ENCODE peak calls at places on chromosomes 12 and 14, in nine cellular contexts. One of them, this sample, is unnamed.

GRCh38 chr14:102020058-102020971 is 55.9 kb downstream of the DYNC1H1 start:
- DNase-seq in CD8-positive, alpha-beta memory T cell: no peak
- DNase-seq in psoas muscle: no peak
- DNase-seq in breast epithelium: no peak
- DNase-seq in gastrocnemius medialis: no peak
- DNase-seq in transverse colon: no peak
- DNase-seq in RWPE1: no peak
- DNase-seq in body of pancreas: no peak
- DNase-seq in lower lobe of right lung: no peak
- DNase-seq in this sample: no peak

GRCh38 chr14:56803816-56804535 is 6.3 kb downstream of the OTX2 start:
- DNase-seq in CD8-positive, alpha-beta memory T cell: no peak
- DNase-seq in psoas muscle: no peak
- DNase-seq in breast epithelium: no peak
- DNase-seq in gastrocnemius medialis: no peak
- DNase-seq in transverse colon: no peak
- DNase-seq in RWPE1: no peak
- DNase-seq in body of pancreas: no peak
- DNase-seq in lower lobe of right lung: no peak
- DNase-seq in this sample: no peak

GRCh38 chr12:27940756-27941402 is 31.7 kb downstream of the PTHLH start:
- DNase-seq in CD8-positive, alpha-beta memory T cell: peak
- DNase-seq in psoas muscle: peak
- DNase-seq in breast epithelium: peak
- DNase-seq in gastrocnemius medialis: no peak
- DNase-seq in transverse colon: peak
- DNase-seq in RWPE1: peak
- DNase-seq in body of pancreas: peak
- DNase-seq in lower lobe of right lung: peak
- DNase-seq in this sample: no peak

GRCh38 chr12:8057839-8058238 is 8.3 kb downstream of the C3AR1 start:
- DNase-seq in CD8-positive, alpha-beta memory T cell: no peak
- DNase-seq in psoas muscle: no peak
- DNase-seq in breast epithelium: no peak
- DNase-seq in gastrocnemius medialis: no peak
- DNase-seq in transverse colon: no peak
- DNase-seq in RWPE1: no peak
- DNase-seq in body of pancreas: no peak
- DNase-seq in lower lobe of right lung: no peak
- DNase-seq in this sample: no peak

GRCh38 chr12:8065991-8066594 is at the start of gene C3AR1:
- DNase-seq in CD8-positive, alpha-beta memory T cell: peak
- DNase-seq in psoas muscle: no peak
- DNase-seq in breast epithelium: no peak
- DNase-seq in gastrocnemius medialis: no peak
- DNase-seq in transverse colon: peak
- DNase-seq in RWPE1: no peak
- DNase-seq in body of pancreas: no peak
- DNase-seq in lower lobe of right lung: no peak
- DNase-seq in this sample: no peak

GRCh38 chr14:25394356-25394755 is 344.4 kb upstream of the STXBP6 start:
- DNase-seq in CD8-positive, alpha-beta memory T cell: no peak
- DNase-seq in psoas muscle: no peak
- DNase-seq in breast epithelium: no peak
- DNase-seq in gastrocnemius medialis: no peak
- DNase-seq in transverse colon: no peak
- DNase-seq in RWPE1: no peak
- DNase-seq in body of pancreas: no peak
- DNase-seq in lower lobe of right lung: no peak
- DNase-seq in this sample: no peak

GRCh38 chr14:35051796-35052195 is 5.7 kb downstream of the FAM177A1 start:
- DNase-seq in CD8-positive, alpha-beta memory T cell: no peak
- DNase-seq in psoas muscle: no peak
- DNase-seq in breast epithelium: no peak
- DNase-seq in gastrocnemius medialis: no peak
- DNase-seq in transverse colon: no peak
- DNase-seq in RWPE1: no peak
- DNase-seq in body of pancreas: no peak
- DNase-seq in lower lobe of right lung: no peak
- DNase-seq in this sample: no peak

GRCh38 chr12:70557583-70558263 is 79.5 kb downstream of the PTPRB start:
- DNase-seq in CD8-positive, alpha-beta memory T cell: no peak
- DNase-seq in psoas muscle: no peak
- DNase-seq in breast epithelium: no peak
- DNase-seq in gastrocnemius medialis: no peak
- DNase-seq in transverse colon: no peak
- DNase-seq in RWPE1: no peak
- DNase-seq in body of pancreas: no peak
- DNase-seq in lower lobe of right lung: no peak
- DNase-seq in this sample: no peak

GRCh38 chr12:94660436-94660835 is 10.1 kb upstream of the TMCC3 start:
- DNase-seq in CD8-positive, alpha-beta memory T cell: no peak
- DNase-seq in psoas muscle: no peak
- DNase-seq in breast epithelium: no peak
- DNase-seq in gastrocnemius medialis: no peak
- DNase-seq in transverse colon: no peak
- DNase-seq in RWPE1: peak
- DNase-seq in body of pancreas: no peak
- DNase-seq in lower lobe of right lung: no peak
- DNase-seq in this sample: peak

GRCh38 chr12:41151789-41152188 is 36.3 kb upstream of the PDZRN4 start:
- DNase-seq in CD8-positive, alpha-beta memory T cell: no peak
- DNase-seq in psoas muscle: no peak
- DNase-seq in breast epithelium: no peak
- DNase-seq in gastrocnemius medialis: no peak
- DNase-seq in transverse colon: no peak
- DNase-seq in RWPE1: peak
- DNase-seq in body of pancreas: no peak
- DNase-seq in lower lobe of right lung: no peak
- DNase-seq in this sample: peak

GRCh38 chr14:35211067-35211466 is 81.1 kb upstream of the PSMA6 start:
- DNase-seq in CD8-positive, alpha-beta memory T cell: no peak
- DNase-seq in psoas muscle: no peak
- DNase-seq in breast epithelium: no peak
- DNase-seq in gastrocnemius medialis: no peak
- DNase-seq in transverse colon: no peak
- DNase-seq in RWPE1: no peak
- DNase-seq in body of pancreas: no peak
- DNase-seq in lower lobe of right lung: no peak
- DNase-seq in this sample: no peak

GRCh38 chr12:101697930-101698781 is 716 bp downstream of the CHPT1 start:
- DNase-seq in CD8-positive, alpha-beta memory T cell: peak
- DNase-seq in psoas muscle: peak
- DNase-seq in breast epithelium: no peak
- DNase-seq in gastrocnemius medialis: peak
- DNase-seq in transverse colon: peak
- DNase-seq in RWPE1: peak
- DNase-seq in body of pancreas: peak
- DNase-seq in lower lobe of right lung: peak
- DNase-seq in this sample: no peak

GRCh38 chr14:102013669-102014200 is 49.4 kb downstream of the DYNC1H1 start:
- DNase-seq in CD8-positive, alpha-beta memory T cell: no peak
- DNase-seq in psoas muscle: no peak
- DNase-seq in breast epithelium: no peak
- DNase-seq in gastrocnemius medialis: no peak
- DNase-seq in transverse colon: no peak
- DNase-seq in RWPE1: no peak
- DNase-seq in body of pancreas: no peak
- DNase-seq in lower lobe of right lung: no peak
- DNase-seq in this sample: no peak

GRCh38 chr12:27534060-27534764 is 10.2 kb downstream of the PPFIBP1 start:
- DNase-seq in CD8-positive, alpha-beta memory T cell: no peak
- DNase-seq in psoas muscle: no peak
- DNase-seq in breast epithelium: no peak
- DNase-seq in gastrocnemius medialis: no peak
- DNase-seq in transverse colon: no peak
- DNase-seq in RWPE1: no peak
- DNase-seq in body of pancreas: no peak
- DNase-seq in lower lobe of right lung: no peak
- DNase-seq in this sample: no peak

GRCh38 chr12:39959467-39959866 is 146.4 kb downstream of the SLC2A13 start:
- DNase-seq in CD8-positive, alpha-beta memory T cell: no peak
- DNase-seq in psoas muscle: no peak
- DNase-seq in breast epithelium: no peak
- DNase-seq in gastrocnemius medialis: no peak
- DNase-seq in transverse colon: no peak
- DNase-seq in RWPE1: no peak
- DNase-seq in body of pancreas: no peak
- DNase-seq in lower lobe of right lung: no peak
- DNase-seq in this sample: no peak

GRCh38 chr12:38586652-38587219 is 270.2 kb downstream of the ALG10B start:
- DNase-seq in CD8-positive, alpha-beta memory T cell: no peak
- DNase-seq in psoas muscle: no peak
- DNase-seq in breast epithelium: no peak
- DNase-seq in gastrocnemius medialis: no peak
- DNase-seq in transverse colon: no peak
- DNase-seq in RWPE1: no peak
- DNase-seq in body of pancreas: no peak
- DNase-seq in lower lobe of right lung: no peak
- DNase-seq in this sample: no peak

GRCh38 chr12:505221-505620 is 45.5 kb downstream of the B4GALNT3 start:
- DNase-seq in CD8-positive, alpha-beta memory T cell: no peak
- DNase-seq in psoas muscle: no peak
- DNase-seq in breast epithelium: no peak
- DNase-seq in gastrocnemius medialis: no peak
- DNase-seq in transverse colon: no peak
- DNase-seq in RWPE1: no peak
- DNase-seq in body of pancreas: no peak
- DNase-seq in lower lobe of right lung: no peak
- DNase-seq in this sample: no peak

GRCh38 chr12:120132863-120133385 is 16.4 kb upstream of the RAB35 start:
- DNase-seq in CD8-positive, alpha-beta memory T cell: no peak
- DNase-seq in psoas muscle: no peak
- DNase-seq in breast epithelium: no peak
- DNase-seq in gastrocnemius medialis: no peak
- DNase-seq in transverse colon: peak
- DNase-seq in RWPE1: no peak
- DNase-seq in body of pancreas: no peak
- DNase-seq in lower lobe of right lung: no peak
- DNase-seq in this sample: no peak

DNA sequence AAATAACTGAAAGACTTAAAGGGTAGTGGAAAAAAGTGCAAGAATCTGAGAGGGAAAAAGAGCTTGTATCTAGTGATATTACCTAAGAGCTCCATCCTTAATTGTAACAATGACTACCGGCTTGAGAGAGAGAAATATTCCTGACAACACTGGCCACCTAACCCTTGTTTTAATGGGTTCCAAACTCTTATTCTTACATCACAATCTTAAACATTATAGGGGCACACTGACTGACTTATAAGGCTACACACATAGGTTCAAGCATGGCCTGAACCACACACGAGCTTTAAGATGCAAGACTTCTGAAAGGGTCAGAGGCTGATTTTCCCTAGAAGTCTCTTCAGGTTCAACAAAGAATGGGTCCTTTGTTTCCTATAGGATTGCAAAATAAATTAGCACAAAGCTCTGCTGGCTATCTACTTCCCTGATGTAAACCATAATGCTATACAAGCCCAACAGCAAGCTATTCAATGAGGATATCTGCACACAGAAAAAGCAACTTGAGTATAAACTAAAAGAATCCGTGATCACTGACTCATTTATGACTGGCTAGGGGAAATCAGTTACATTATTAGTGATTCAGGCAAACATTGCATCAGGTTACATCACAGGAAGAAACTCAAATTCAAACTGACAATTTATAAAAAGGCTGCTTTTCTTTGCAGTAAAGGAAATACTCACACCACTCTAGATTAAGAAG is 8.6 kb downstream of the BTG1 start:
- DNase-seq in CD8-positive, alpha-beta memory T cell: no peak
- DNase-seq in psoas muscle: no peak
- DNase-seq in breast epithelium: no peak
- DNase-seq in gastrocnemius medialis: no peak
- DNase-seq in transverse colon: no peak
- DNase-seq in RWPE1: peak
- DNase-seq in body of pancreas: no peak
- DNase-seq in lower lobe of right lung: no peak
- DNase-seq in this sample: no peak
- H3K27ac ChIP-seq in CD8-positive, alpha-beta memory T cell: peak
- H3K27ac ChIP-seq in psoas muscle: no peak
- H3K27ac ChIP-seq in breast epithelium: peak
- H3K27ac ChIP-seq in gastrocnemius medialis: no peak
- H3K27ac ChIP-seq in transverse colon: peak
- H3K27ac ChIP-seq in RWPE1: no peak
- H3K27ac ChIP-seq in body of pancreas: peak
- H3K27ac ChIP-seq in lower lobe of right lung: peak
- H3K27ac ChIP-seq in this sample: peak

GRCh38 chr14:44896275-44897040 is 65.3 kb downstream of the KLHL28 start:
- DNase-seq in CD8-positive, alpha-beta memory T cell: no peak
- DNase-seq in psoas muscle: no peak
- DNase-seq in breast epithelium: no peak
- DNase-seq in gastrocnemius medialis: no peak
- DNase-seq in transverse colon: no peak
- DNase-seq in RWPE1: no peak
- DNase-seq in body of pancreas: no peak
- DNase-seq in lower lobe of right lung: no peak
- DNase-seq in this sample: no peak
- H3K27ac ChIP-seq in CD8-positive, alpha-beta memory T cell: peak
- H3K27ac ChIP-seq in psoas muscle: peak
- H3K27ac ChIP-seq in breast epithelium: peak
- H3K27ac ChIP-seq in gastrocnemius medialis: peak
- H3K27ac ChIP-seq in transverse colon: peak
- H3K27ac ChIP-seq in RWPE1: peak
- H3K27ac ChIP-seq in body of pancreas: peak
- H3K27ac ChIP-seq in lower lobe of right lung: peak
- H3K27ac ChIP-seq in this sample: peak

DNA sequence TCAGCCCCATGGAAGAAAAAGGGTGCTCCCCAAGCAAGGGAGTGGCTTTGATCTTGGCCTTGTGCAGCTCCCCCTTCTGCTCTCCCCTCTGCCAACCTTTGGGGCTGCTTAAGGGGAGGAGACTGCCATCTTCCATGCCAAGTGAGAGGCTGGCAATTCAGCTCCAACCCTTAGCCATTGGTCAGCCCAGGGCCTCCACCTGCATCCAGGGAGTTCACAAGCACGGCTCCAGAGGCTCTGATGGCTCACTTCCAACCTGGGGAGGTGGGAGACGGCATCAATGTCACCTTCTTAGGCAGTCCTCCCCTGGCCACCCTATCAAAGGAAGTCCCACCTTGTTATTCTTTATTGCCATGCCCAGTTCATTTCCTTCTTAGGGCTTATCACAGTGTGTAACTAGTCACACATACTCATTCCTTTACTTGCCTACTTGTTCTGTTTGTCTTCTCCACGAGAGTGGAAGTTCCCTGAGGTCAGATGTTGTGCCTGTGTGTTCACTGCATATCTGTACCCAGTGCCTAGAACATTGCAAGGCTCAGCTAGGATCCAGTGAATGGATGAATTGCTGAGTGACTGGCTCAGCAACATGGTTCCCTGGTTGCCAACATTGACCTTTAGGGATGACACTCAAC is 5.0 kb downstream of the HDAC7 start:
- DNase-seq in CD8-positive, alpha-beta memory T cell: no peak
- DNase-seq in psoas muscle: no peak
- DNase-seq in breast epithelium: no peak
- DNase-seq in gastrocnemius medialis: no peak
- DNase-seq in transverse colon: no peak
- DNase-seq in RWPE1: no peak
- DNase-seq in body of pancreas: no peak
- DNase-seq in lower lobe of right lung: no peak
- DNase-seq in this sample: no peak
- H3K27ac ChIP-seq in CD8-positive, alpha-beta memory T cell: peak
- H3K27ac ChIP-seq in psoas muscle: peak
- H3K27ac ChIP-seq in breast epithelium: peak
- H3K27ac ChIP-seq in gastrocnemius medialis: peak
- H3K27ac ChIP-seq in transverse colon: peak
- H3K27ac ChIP-seq in RWPE1: peak
- H3K27ac ChIP-seq in body of pancreas: peak
- H3K27ac ChIP-seq in lower lobe of right lung: peak
- H3K27ac ChIP-seq in this sample: peak

GRCh38 chr14:89330236-89331002 is 86.6 kb downstream of the FOXN3 start:
- DNase-seq in CD8-positive, alpha-beta memory T cell: no peak
- DNase-seq in psoas muscle: peak
- DNase-seq in breast epithelium: no peak
- DNase-seq in gastrocnemius medialis: peak
- DNase-seq in transverse colon: peak
- DNase-seq in RWPE1: no peak
- DNase-seq in body of pancreas: no peak
- DNase-seq in lower lobe of right lung: no peak
- DNase-seq in this sample: no peak
- H3K27ac ChIP-seq in CD8-positive, alpha-beta memory T cell: no peak
- H3K27ac ChIP-seq in psoas muscle: peak
- H3K27ac ChIP-seq in breast epithelium: no peak
- H3K27ac ChIP-seq in gastrocnemius medialis: peak
- H3K27ac ChIP-seq in transverse colon: peak
- H3K27ac ChIP-seq in RWPE1: no peak
- H3K27ac ChIP-seq in body of pancreas: no peak
- H3K27ac ChIP-seq in lower lobe of right lung: no peak
- H3K27ac ChIP-seq in this sample: no peak